ENCODE peak calls at places on chromosomes 5 and 9, in ten cellular contexts. P is GM23338; K is lung; Q is A549; V is CD4-positive, CD25-positive, alpha-beta regulatory T cell; O is H9; C is substantia nigra; X is effector memory CD4-positive, alpha-beta T cell; E is colonic mucosa; N is thoracic aorta. I is an unnamed sample.

GRCh38 chr9:134944351-134944802 is 26.7 kb upstream of the FCN1 start:
- DNase-seq in P (peak), K (no peak), Q (no peak), V (no peak), O (no peak), C (no peak), X (no peak), E (no peak), N (no peak), I (no peak)

GRCh38 chr5:148635321-148636083 is 18.8 kb downstream of the HTR4 start:
- DNase-seq in P (no peak), K (no peak), Q (no peak), V (no peak), O (no peak), C (no peak), X (no peak), E (no peak), N (no peak), I (no peak)

GRCh38 chr9:2093920-2094597 is 78.9 kb downstream of the SMARCA2 start:
- DNase-seq in P (peak), K (peak), Q (no peak), V (no peak), O (peak), C (no peak), X (no peak), E (no peak), N (peak), I (no peak)

GRCh38 chr9:127049581-127049980 is 72.9 kb downstream of the ANGPTL2 start:
- DNase-seq in P (no peak), K (no peak), Q (no peak), V (no peak), O (no peak), C (no peak), X (no peak), E (no peak), N (no peak), I (no peak)

GRCh38 chr5:169804861-169805260 is 167.8 kb downstream of the DOCK2 start:
- DNase-seq in P (no peak), K (no peak), Q (no peak), V (no peak), O (no peak), C (no peak), X (no peak), E (no peak), N (no peak), I (no peak)

GRCh38 chr5:147479949-147480348 is 29.9 kb downstream of the DPYSL3 start:
- DNase-seq in P (peak), K (no peak), Q (no peak), V (no peak), O (peak), C (no peak), X (no peak), E (no peak), N (no peak), I (peak)

GRCh38 chr5:147669113-147669869 is 113.2 kb downstream of the JAKMIP2 start:
- DNase-seq in P (no peak), K (no peak), Q (no peak), V (no peak), O (no peak), C (no peak), X (no peak), E (no peak), N (no peak), I (no peak)

GRCh38 chr5:160442824-160443431 is 21.3 kb downstream of the PTTG1 start:
- DNase-seq in P (no peak), K (no peak), Q (no peak), V (no peak), O (no peak), C (no peak), X (no peak), E (no peak), N (no peak), I (no peak)

GRCh38 chr5:53476531-53477480 is 3.6 kb upstream of the FST start:
- DNase-seq in P (no peak), K (no peak), Q (no peak), V (no peak), O (no peak), C (no peak), X (no peak), E (no peak), N (no peak), I (no peak)

GRCh38 chr5:134252671-134253070 is 26.8 kb upstream of the PPP2CA start:
- DNase-seq in P (no peak), K (no peak), Q (peak), V (no peak), O (no peak), C (no peak), X (no peak), E (no peak), N (no peak), I (peak)

GRCh38 chr5:87653242-87653641 is 240.5 kb upstream of the CCNH start:
- DNase-seq in P (no peak), K (no peak), Q (no peak), V (no peak), O (no peak), C (no peak), X (no peak), E (no peak), N (no peak), I (no peak)

GRCh38 chr5:165185726-165186125 is 1680.3 kb downstream of the MAT2B start:
- DNase-seq in P (no peak), K (no peak), Q (no peak), V (no peak), O (no peak), C (no peak), X (no peak), E (no peak), N (no peak), I (no peak)

GRCh38 chr5:50958852-50959457 is 292.5 kb downstream of the PARP8 start:
- DNase-seq in P (peak), K (no peak), Q (peak), V (no peak), O (no peak), C (no peak), X (no peak), E (peak), N (no peak), I (peak)

GRCh38 chr9:29325855-29326254 is 1752.6 kb upstream of the C9orf72 start:
- DNase-seq in P (peak), K (no peak), Q (no peak), V (no peak), O (no peak), C (no peak), X (no peak), E (no peak), N (no peak), I (no peak)

GRCh38 chr5:149063017-149063687 is at the start of gene SH3TC2:
- DNase-seq in P (peak), K (no peak), Q (peak), V (no peak), O (peak), C (peak), X (no peak), E (peak), N (no peak), I (peak)

GRCh38 chr5:40017151-40017550 is 592.4 kb upstream of the DAB2 start:
- DNase-seq in P (no peak), K (no peak), Q (no peak), V (no peak), O (no peak), C (no peak), X (no peak), E (no peak), N (no peak), I (no peak)

GRCh38 chr5:74452851-74453250 is 187.7 kb downstream of the ENC1 start:
- DNase-seq in P (no peak), K (no peak), Q (no peak), V (no peak), O (no peak), C (no peak), X (no peak), E (no peak), N (no peak), I (no peak)

GRCh38 chr5:1495525-1495897 is 28.2 kb downstream of the LPCAT1 start:
- DNase-seq in P (no peak), K (no peak), Q (no peak), V (no peak), O (no peak), C (no peak), X (no peak), E (no peak), N (no peak), I (no peak)

GRCh38 chr5:74648835-74649286 is 8.3 kb upstream of the ENC1 start:
- DNase-seq in P (peak), K (no peak), Q (peak), V (no peak), O (no peak), C (no peak), X (no peak), E (no peak), N (no peak), I (peak)

GRCh38 chr5:50302815-50303490 is 138.1 kb downstream of the EMB start:
- DNase-seq in P (no peak), K (no peak), Q (peak), V (no peak), O (no peak), C (no peak), X (no peak), E (no peak), N (no peak), I (peak)

GRCh38 chr5:18487928-18488480 is 853.7 kb downstream of the TAF11L14 start:
- DNase-seq in P (peak), K (no peak), Q (no peak), V (no peak), O (no peak), C (no peak), X (no peak), E (no peak), N (no peak), I (no peak)

GRCh38 chr5:78553578-78553977 is 95.0 kb downstream of the LHFPL2 start:
- DNase-seq in P (no peak), K (no peak), Q (no peak), V (no peak), O (no peak), C (no peak), X (no peak), E (no peak), N (no peak), I (no peak)

GRCh38 chr5:175261526-175261925 is 182.5 kb downstream of the DRD1 start:
- DNase-seq in P (no peak), K (no peak), Q (no peak), V (no peak), O (no peak), C (no peak), X (no peak), E (no peak), N (no peak), I (no peak)

GRCh38 chr9:96031962-96032534 is 156.6 kb downstream of the ERCC6L2 start:
- DNase-seq in P (no peak), K (no peak), Q (no peak), V (no peak), O (no peak), C (no peak), X (no peak), E (no peak), N (no peak), I (no peak)

GRCh38 chr5:138953370-138954256 is 78.5 kb upstream of the LRRTM2 start:
- DNase-seq in P (no peak), K (peak), Q (no peak), V (no peak), O (no peak), C (peak), X (no peak), E (peak), N (peak), I (no peak)

GRCh38 chr9:109907400-109907799 is 127.4 kb downstream of the PALM2AKAP2 start:
- DNase-seq in P (no peak), K (no peak), Q (no peak), V (no peak), O (no peak), C (no peak), X (no peak), E (peak), N (no peak), I (no peak)
- H3K27ac ChIP-seq in P (no peak), K (peak), Q (no peak), V (no peak), O (no peak), C (peak), X (no peak), E (peak), N (no peak), I (no peak)

DNA sequence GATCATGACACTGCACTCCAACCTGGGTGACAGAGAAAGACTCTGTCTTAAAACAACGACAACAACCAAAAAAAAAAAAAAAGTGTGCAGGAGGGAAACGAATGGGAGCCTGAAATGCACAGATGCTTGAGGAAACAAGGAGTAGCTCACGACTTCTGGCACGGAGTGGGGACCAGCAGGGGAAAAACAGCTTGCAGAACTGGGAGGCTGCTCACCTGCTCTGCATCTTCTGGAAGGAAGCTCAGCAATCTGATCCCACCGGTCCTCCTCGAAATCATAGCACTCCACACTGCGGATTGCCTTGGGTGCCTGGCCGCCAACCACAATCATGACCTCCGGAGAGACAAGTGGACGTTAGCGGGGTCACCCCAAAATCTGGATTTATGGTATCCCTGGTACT is 96.2 kb downstream of the KLHL3 start:
- DNase-seq in P (no peak), K (no peak), Q (no peak), V (no peak), O (no peak), C (no peak), X (no peak), E (no peak), N (no peak), I (no peak)
- H3K27ac ChIP-seq in P (no peak), K (no peak), Q (no peak), V (no peak), O (no peak), C (no peak), X (no peak), E (no peak), N (no peak), I (no peak)

DNA sequence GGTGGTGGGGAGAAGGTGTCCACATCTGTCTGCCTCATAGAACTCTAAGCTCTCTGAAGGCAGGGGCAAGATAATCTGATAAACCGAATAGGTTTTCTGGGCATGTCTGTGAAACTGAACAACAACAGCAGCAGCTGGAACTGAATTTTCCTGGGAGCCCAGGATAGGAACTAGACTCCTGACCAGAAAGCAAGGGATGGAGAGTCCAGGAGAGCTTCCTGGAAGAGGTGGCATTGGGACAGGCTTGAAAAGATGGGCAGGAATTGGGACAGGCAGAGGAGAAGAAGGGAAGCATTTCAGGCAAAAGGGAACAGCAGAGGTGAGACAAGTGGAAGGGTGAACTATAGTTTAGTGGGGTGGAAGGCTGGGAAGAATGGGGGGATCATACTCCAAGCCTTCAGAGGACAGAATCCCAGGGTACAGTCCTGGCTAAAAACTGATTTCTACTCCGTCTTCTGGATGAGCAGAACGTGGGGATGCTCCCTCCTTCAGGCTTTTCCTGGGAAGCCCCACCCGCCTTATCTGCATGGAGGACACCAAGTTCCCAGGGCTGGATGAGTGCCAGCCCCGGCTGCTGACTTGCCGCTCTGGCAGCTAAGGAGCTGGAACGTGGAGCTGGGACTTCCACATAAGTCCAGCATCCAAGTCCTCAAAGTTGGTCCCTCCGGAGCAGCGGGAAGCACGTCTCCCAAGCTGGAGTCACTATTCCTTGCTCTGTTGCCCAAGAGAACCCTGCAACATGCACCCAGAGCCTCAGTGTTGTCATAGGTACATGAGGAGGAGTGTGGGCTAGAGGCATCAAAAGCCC is 13.9 kb upstream of the KIF12 start:
- DNase-seq in P (no peak), K (peak), Q (no peak), V (no peak), O (no peak), C (no peak), X (no peak), E (peak), N (peak), I (peak)
- H3K27ac ChIP-seq in P (no peak), K (no peak), Q (peak), V (no peak), O (no peak), C (no peak), X (no peak), E (no peak), N (no peak), I (no peak)

GRCh38 chr9:3525088-3525835 is 539 bp downstream of the RFX3 start:
- DNase-seq in P (peak), K (no peak), Q (no peak), V (no peak), O (no peak), C (peak), X (no peak), E (no peak), N (no peak), I (no peak)
- H3K27ac ChIP-seq in P (peak), K (peak), Q (peak), V (peak), O (peak), C (peak), X (peak), E (peak), N (peak), I (peak)

GRCh38 chr5:150489358-150490295 is 18.3 kb upstream of the NDST1 start:
- DNase-seq in P (peak), K (no peak), Q (no peak), V (no peak), O (peak), C (no peak), X (no peak), E (no peak), N (no peak), I (no peak)
- H3K27ac ChIP-seq in P (peak), K (peak), Q (peak), V (no peak), O (no peak), C (peak), X (no peak), E (peak), N (peak), I (peak)

GRCh38 chr5:14407051-14407450 is 174.5 kb upstream of the OTULINL start:
- DNase-seq in P (no peak), K (no peak), Q (no peak), V (no peak), O (no peak), C (no peak), X (no peak), E (no peak), N (no peak), I (peak)

GRCh38 chr5:14407746-14408175 is 173.8 kb upstream of the OTULINL start:
- DNase-seq in P (no peak), K (no peak), Q (no peak), V (no peak), O (no peak), C (no peak), X (no peak), E (no peak), N (no peak), I (no peak)

GRCh38 chr5:14413331-14413750 is 168.3 kb upstream of the OTULINL start:
- DNase-seq in P (no peak), K (no peak), Q (no peak), V (peak), O (no peak), C (no peak), X (peak), E (no peak), N (no peak), I (no peak)

GRCh38 chr5:14410942-14411258 is 170.7 kb upstream of the OTULINL start:
- DNase-seq in P (no peak), K (no peak), Q (no peak), V (no peak), O (no peak), C (no peak), X (no peak), E (no peak), N (no peak), I (no peak)

DNA sequence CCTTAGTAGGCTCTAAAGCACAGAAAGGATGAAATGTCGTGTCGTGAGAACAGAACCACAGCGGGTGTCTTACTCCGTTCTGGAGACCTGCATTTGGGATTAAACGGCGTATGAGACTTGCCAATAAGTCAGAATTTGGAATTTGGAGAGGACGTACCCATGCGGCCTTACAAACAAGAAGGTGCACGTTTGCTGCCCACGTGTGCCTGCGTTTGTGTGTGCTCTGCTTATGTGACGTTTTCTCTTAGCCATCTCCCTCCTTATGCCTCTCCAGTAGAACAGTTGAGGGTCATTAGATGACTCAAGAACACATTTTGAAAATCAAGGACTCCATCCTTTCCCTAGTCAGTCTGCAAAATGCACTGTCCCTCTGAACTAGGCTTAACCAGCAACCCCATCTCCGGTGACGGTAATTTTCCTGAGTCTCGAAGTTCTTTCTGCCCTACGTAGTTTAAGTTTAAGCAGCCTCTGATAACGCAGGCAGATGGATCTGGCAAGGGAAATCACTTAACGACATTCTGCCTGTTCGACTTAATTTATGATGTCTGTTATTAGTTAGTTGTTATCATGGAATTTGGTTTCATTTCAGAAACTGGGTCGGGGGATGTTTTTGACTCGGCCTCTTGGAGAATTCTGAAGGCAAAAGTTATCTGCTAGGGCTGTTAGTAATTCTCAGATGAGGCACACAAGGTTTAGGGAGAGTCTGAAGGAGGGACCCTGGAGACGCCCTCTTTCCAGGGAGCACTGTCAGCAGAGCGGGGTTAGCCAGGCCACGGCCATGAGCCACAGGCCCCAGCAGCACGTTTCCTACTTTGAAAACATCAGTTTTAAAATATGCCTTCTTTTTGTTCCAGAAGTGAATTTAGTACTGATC is 171.3 kb upstream of the OTULINL start:
- DNase-seq in P (no peak), K (no peak), Q (no peak), V (no peak), O (no peak), C (no peak), X (no peak), E (no peak), N (no peak), I (no peak)
- H3K27ac ChIP-seq in P (no peak), K (no peak), Q (no peak), V (no peak), O (no peak), C (no peak), X (no peak), E (no peak), N (peak), I (no peak)

GRCh38 chr9:122251351-122251750 is 13.3 kb downstream of the RBM18 start:
- DNase-seq in P (no peak), K (no peak), Q (no peak), V (no peak), O (no peak), C (no peak), X (no peak), E (no peak), N (no peak), I (no peak)

GRCh38 chr9:122244349-122244748 is 15.6 kb upstream of the LHX6 start:
- DNase-seq in P (no peak), K (no peak), Q (no peak), V (no peak), O (no peak), C (no peak), X (no peak), E (no peak), N (no peak), I (no peak)

GRCh38 chr9:122246666-122247065 is 17.9 kb upstream of the LHX6 start:
- DNase-seq in P (no peak), K (no peak), Q (no peak), V (no peak), O (no peak), C (no peak), X (no peak), E (no peak), N (no peak), I (no peak)

GRCh38 chr9:122252796-122253195 is 11.8 kb downstream of the RBM18 start:
- DNase-seq in P (peak), K (no peak), Q (no peak), V (no peak), O (peak), C (no peak), X (no peak), E (no peak), N (no peak), I (no peak)

DNA sequence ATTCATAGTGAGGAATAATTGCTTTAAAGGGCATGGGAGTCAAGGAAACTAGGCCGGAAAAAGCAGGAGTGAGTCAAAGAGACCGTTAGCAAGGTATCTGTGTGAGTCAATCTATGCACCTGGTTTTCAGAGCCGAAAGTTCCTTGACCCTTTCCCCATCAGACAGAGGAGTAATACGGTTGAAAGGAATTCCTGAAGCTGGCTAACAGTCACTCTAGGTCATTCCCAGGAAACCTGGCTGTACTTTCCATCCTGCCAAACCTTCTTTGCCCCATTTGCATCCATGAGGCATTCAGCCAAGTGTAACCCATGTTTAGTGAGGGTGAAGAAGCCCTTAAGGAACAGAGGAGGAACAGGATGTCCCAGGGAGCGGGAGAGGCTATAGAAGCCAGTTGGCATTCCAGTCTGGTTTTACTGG is 16.2 kb downstream of the RBM18 start:
- DNase-seq in P (no peak), K (no peak), Q (no peak), V (no peak), O (no peak), C (no peak), X (no peak), E (no peak), N (no peak), I (peak)
- H3K27ac ChIP-seq in P (no peak), K (no peak), Q (no peak), V (no peak), O (no peak), C (no peak), X (no peak), E (no peak), N (no peak), I (peak)